ENCODE peak calls at places on chromosomes 2 and 18, in nine cellular contexts. One of them, this sample, is unnamed.

GRCh38 chr2:20224716-20225293 is at the start of gene SDC1:
- DNase-seq in GM03348: peak; percentile 86
- DNase-seq in stimulated activated naive CD8-positive, alpha-beta T cell treated with anti-CD3 and anti-CD28 coated beads, Interleukin-15, Interleukin-2, amounts not matched to agents 100 U/mL and 50 U/mL, for 24 hours: peak; percentile 6
- DNase-seq in germinal center: peak; percentile 27
- DNase-seq in HuH-7.5: peak; percentile 90
- DNase-seq in NCI-H82: peak; percentile 63
- DNase-seq in HEK293T: peak; percentile 66
- DNase-seq in right cardiac atrium: peak; percentile 75
- DNase-seq in NCI-H2081: peak; percentile 57
- DNase-seq in this sample: peak; percentile 94

GRCh38 chr2:235055891-235056516 is 104.2 kb downstream of the SH3BP4 start:
- DNase-seq in GM03348: peak; percentile 31
- DNase-seq in NCI-H2081: peak; percentile 47
- DNase-seq in stimulated activated naive CD8-positive, alpha-beta T cell treated with anti-CD3 and anti-CD28 coated beads, Interleukin-15, Interleukin-2, amounts not matched to agents 100 U/mL and 50 U/mL, for 24 hours: no peak
- DNase-seq in HEK293T: peak; percentile 51
- DNase-seq in germinal center: no peak
- DNase-seq in NCI-H82: peak; percentile 88
- DNase-seq in right cardiac atrium: no peak
- DNase-seq in HuH-7.5: peak; percentile 83
- DNase-seq in this sample: peak; percentile 77

GRCh38 chr2:155404433-155405002 is 706.0 kb downstream of the KCNJ3 start:
- DNase-seq in HuH-7.5: no peak
- DNase-seq in GM03348: no peak
- DNase-seq in right cardiac atrium: no peak
- DNase-seq in NCI-H82: no peak
- DNase-seq in HEK293T: no peak
- DNase-seq in germinal center: no peak
- DNase-seq in stimulated activated naive CD8-positive, alpha-beta T cell treated with anti-CD3 and anti-CD28 coated beads, Interleukin-15, Interleukin-2, amounts not matched to agents 100 U/mL and 50 U/mL, for 24 hours: no peak
- DNase-seq in NCI-H2081: no peak
- DNase-seq in this sample: no peak

GRCh38 chr2:86068098-86069047 is 37.3 kb downstream of the POLR1A start:
- DNase-seq in HuH-7.5: no peak
- DNase-seq in NCI-H2081: peak; percentile 78
- DNase-seq in NCI-H82: no peak
- DNase-seq in HEK293T: no peak
- DNase-seq in germinal center: no peak
- DNase-seq in right cardiac atrium: no peak
- DNase-seq in stimulated activated naive CD8-positive, alpha-beta T cell treated with anti-CD3 and anti-CD28 coated beads, Interleukin-15, Interleukin-2, amounts not matched to agents 100 U/mL and 50 U/mL, for 24 hours: peak; percentile 55
- DNase-seq in GM03348: no peak
- DNase-seq in this sample: no peak

GRCh38 chr2:26583381-26583911 is 57.7 kb downstream of the CIB4 start:
- DNase-seq in HEK293T: no peak
- DNase-seq in NCI-H2081: no peak
- DNase-seq in germinal center: no peak
- DNase-seq in NCI-H82: no peak
- DNase-seq in HuH-7.5: no peak
- DNase-seq in stimulated activated naive CD8-positive, alpha-beta T cell treated with anti-CD3 and anti-CD28 coated beads, Interleukin-15, Interleukin-2, amounts not matched to agents 100 U/mL and 50 U/mL, for 24 hours: no peak
- DNase-seq in GM03348: no peak
- DNase-seq in right cardiac atrium: no peak
- DNase-seq in this sample: peak; percentile 67

GRCh38 chr18:27184115-27185024 is 738 bp downstream of the CHST9 start:
- DNase-seq in right cardiac atrium: peak; percentile 38
- DNase-seq in NCI-H82: no peak
- DNase-seq in stimulated activated naive CD8-positive, alpha-beta T cell treated with anti-CD3 and anti-CD28 coated beads, Interleukin-15, Interleukin-2, amounts not matched to agents 100 U/mL and 50 U/mL, for 24 hours: no peak
- DNase-seq in HEK293T: peak; percentile 23
- DNase-seq in germinal center: no peak
- DNase-seq in NCI-H2081: peak; percentile 39
- DNase-seq in HuH-7.5: no peak
- DNase-seq in GM03348: peak; percentile 7
- DNase-seq in this sample: no peak

GRCh38 chr2:72883356-72883962 is 3.7 kb upstream of the SPR start:
- DNase-seq in HuH-7.5: peak; percentile 64
- DNase-seq in GM03348: peak; percentile 63
- DNase-seq in NCI-H82: no peak
- DNase-seq in right cardiac atrium: peak; percentile 51
- DNase-seq in stimulated activated naive CD8-positive, alpha-beta T cell treated with anti-CD3 and anti-CD28 coated beads, Interleukin-15, Interleukin-2, amounts not matched to agents 100 U/mL and 50 U/mL, for 24 hours: peak; percentile 44
- DNase-seq in NCI-H2081: no peak
- DNase-seq in HEK293T: peak; percentile 54
- DNase-seq in germinal center: no peak
- DNase-seq in this sample: peak; percentile 90

GRCh38 chr2:150167711-150168110 is 319.8 kb downstream of the RND3 start:
- DNase-seq in NCI-H82: no peak
- DNase-seq in HEK293T: no peak
- DNase-seq in HuH-7.5: no peak
- DNase-seq in GM03348: peak; percentile 67
- DNase-seq in stimulated activated naive CD8-positive, alpha-beta T cell treated with anti-CD3 and anti-CD28 coated beads, Interleukin-15, Interleukin-2, amounts not matched to agents 100 U/mL and 50 U/mL, for 24 hours: no peak
- DNase-seq in germinal center: no peak
- DNase-seq in right cardiac atrium: no peak
- DNase-seq in NCI-H2081: no peak
- DNase-seq in this sample: peak; percentile 18

GRCh38 chr2:200335657-200336056 is 29.2 kb downstream of the SPATS2L start:
- DNase-seq in GM03348: no peak
- DNase-seq in right cardiac atrium: no peak
- DNase-seq in NCI-H2081: peak; percentile 20
- DNase-seq in HEK293T: no peak
- DNase-seq in stimulated activated naive CD8-positive, alpha-beta T cell treated with anti-CD3 and anti-CD28 coated beads, Interleukin-15, Interleukin-2, amounts not matched to agents 100 U/mL and 50 U/mL, for 24 hours: no peak
- DNase-seq in germinal center: no peak
- DNase-seq in NCI-H82: no peak
- DNase-seq in HuH-7.5: no peak
- DNase-seq in this sample: no peak

GRCh38 chr2:206368933-206369569 is 74.3 kb upstream of the ADAM23 start:
- DNase-seq in stimulated activated naive CD8-positive, alpha-beta T cell treated with anti-CD3 and anti-CD28 coated beads, Interleukin-15, Interleukin-2, amounts not matched to agents 100 U/mL and 50 U/mL, for 24 hours: no peak
- DNase-seq in HuH-7.5: no peak
- DNase-seq in germinal center: no peak
- DNase-seq in GM03348: no peak
- DNase-seq in NCI-H82: peak; percentile 92
- DNase-seq in right cardiac atrium: no peak
- DNase-seq in NCI-H2081: no peak
- DNase-seq in HEK293T: no peak
- DNase-seq in this sample: no peak

GRCh38 chr2:197011777-197012641 is 85.5 kb upstream of the PGAP1 start:
- DNase-seq in HuH-7.5: peak; percentile 63
- DNase-seq in NCI-H82: peak; percentile 78
- DNase-seq in HEK293T: peak; percentile 61
- DNase-seq in germinal center: peak; percentile 41
- DNase-seq in GM03348: peak; percentile 60
- DNase-seq in stimulated activated naive CD8-positive, alpha-beta T cell treated with anti-CD3 and anti-CD28 coated beads, Interleukin-15, Interleukin-2, amounts not matched to agents 100 U/mL and 50 U/mL, for 24 hours: no peak
- DNase-seq in right cardiac atrium: no peak
- DNase-seq in NCI-H2081: peak; percentile 63
- DNase-seq in this sample: peak; percentile 83

This sample was measured in osteoblast.